ENCODE peak calls at places on chromosome 16, in seven cellular contexts. P is thoracic aorta; Y is substantia nigra; Q is CD4-positive, CD25-positive, alpha-beta regulatory T cell; X is SHP77; R is WTC11; V is activated T-helper 2 cell treated with anti-CD3 and anti-CD28 coated beads, Interferon-gamma antibody, Interleukin-2, Interleukin-4, amounts not matched to agents 10 μg/mL and 5 μg/mL and 100 μg/mL, durations not matched to agents 14 hours and 24 hours and 36 hours. Z is an unnamed sample.

GRCh38 chr16:12508054-12508453 is 295.6 kb downstream of the CPPED1 start:
- DNase-seq in P (no peak), Y (no peak), Q (no peak), X (no peak), R (no peak), V (no peak), Z (no peak)

GRCh38 chr16:1972490-1972877 is 631 bp downstream of the TBL3 start:
- DNase-seq in P (no peak), Y (no peak), Q (no peak), X (no peak), R (no peak), V (no peak), Z (no peak)

GRCh38 chr16:83040174-83040573 is 413.4 kb downstream of the CDH13 start:
- DNase-seq in P (no peak), Y (no peak), Q (no peak), X (no peak), R (no peak), V (no peak), Z (no peak)

GRCh38 chr16:82694239-82694874 is 67.6 kb downstream of the CDH13 start:
- DNase-seq in P (no peak), Y (no peak), Q (no peak), X (no peak), R (no peak), V (no peak), Z (no peak)

GRCh38 chr16:54934536-54935410 is 4.1 kb downstream of the IRX5 start:
- DNase-seq in P (no peak), Y (peak; percentile 24), Q (no peak), X (no peak), R (peak; percentile 76), V (no peak), Z (no peak)

GRCh38 chr16:90046971-90047713 is 27.9 kb upstream of the DBNDD1 start:
- DNase-seq in P (no peak), Y (peak; percentile 32), Q (no peak), X (no peak), R (peak; percentile 29), V (no peak), Z (no peak)

GRCh38 chr16:83615131-83615530 is 192.6 kb upstream of the HSBP1 start:
- DNase-seq in P (no peak), Y (no peak), Q (no peak), X (no peak), R (no peak), V (no peak), Z (no peak)

GRCh38 chr16:23840310-23840709 is 4.5 kb downstream of the PRKCB start:
- DNase-seq in P (no peak), Y (no peak), Q (no peak), X (no peak), R (no peak), V (no peak), Z (no peak)

GRCh38 chr16:10514369-10515055 is 65.9 kb downstream of the EMP2 start:
- DNase-seq in P (no peak), Y (no peak), Q (peak; percentile 26), X (peak; percentile 14), R (peak; percentile 38), V (no peak), Z (peak; percentile 48)

GRCh38 chr16:89495121-89495520 is 4.8 kb upstream of the ANKRD11 start:
- DNase-seq in P (no peak), Y (no peak), Q (no peak), X (no peak), R (no peak), V (no peak), Z (no peak)

GRCh38 chr16:58127634-58128033 is 1.5 kb downstream of the CFAP20 start:
- DNase-seq in P (no peak), Y (no peak), Q (no peak), X (peak; percentile 0), R (no peak), V (no peak), Z (peak; percentile 30)